ENCODE peak calls at places on chromosomes 6 and 20, in ten cellular contexts. One of them, this sample, is unnamed.

GRCh38 chr6:31114970-31115849 is 610 bp downstream of the PSORS1C1 start:
- DNase-seq in epithelial cell of esophagus: peak; percentile 71
- DNase-seq in nucleus accumbens: no peak
- DNase-seq in pancreas: no peak
- DNase-seq in adrenal gland: no peak
- DNase-seq in lung microvascular endothelial cell: peak; percentile 78
- DNase-seq in skeletal muscle cell: no peak
- DNase-seq in NCI-H2081: no peak
- DNase-seq in Calu3: peak; percentile 73
- DNase-seq in activated T-helper 9 cell treated with anti-CD3 and anti-CD28 coated beads, Interleukin-2, amount 50 U/mL, for 16 hours: no peak
- DNase-seq in this sample: no peak

GRCh38 chr20:37473249-37474000 is 47.6 kb upstream of the NNAT start:
- DNase-seq in epithelial cell of esophagus: no peak
- DNase-seq in nucleus accumbens: no peak
- DNase-seq in pancreas: no peak
- DNase-seq in adrenal gland: no peak
- DNase-seq in lung microvascular endothelial cell: no peak
- DNase-seq in skeletal muscle cell: no peak
- DNase-seq in NCI-H2081: no peak
- DNase-seq in Calu3: no peak
- DNase-seq in activated T-helper 9 cell treated with anti-CD3 and anti-CD28 coated beads, Interleukin-2, amount 50 U/mL, for 16 hours: no peak
- DNase-seq in this sample: no peak

GRCh38 chr6:66128238-66128637 is 421.2 kb upstream of the EYS start:
- DNase-seq in epithelial cell of esophagus: no peak
- DNase-seq in nucleus accumbens: no peak
- DNase-seq in pancreas: no peak
- DNase-seq in adrenal gland: no peak
- DNase-seq in lung microvascular endothelial cell: no peak
- DNase-seq in skeletal muscle cell: no peak
- DNase-seq in NCI-H2081: peak; percentile 41
- DNase-seq in Calu3: no peak
- DNase-seq in activated T-helper 9 cell treated with anti-CD3 and anti-CD28 coated beads, Interleukin-2, amount 50 U/mL, for 16 hours: no peak
- DNase-seq in this sample: no peak

GRCh38 chr6:89818977-89819335 is 638 bp downstream of the MDN1 start:
- DNase-seq in epithelial cell of esophagus: peak; percentile 68
- DNase-seq in nucleus accumbens: no peak
- DNase-seq in pancreas: no peak
- DNase-seq in adrenal gland: peak; percentile 43
- DNase-seq in lung microvascular endothelial cell: peak; percentile 40
- DNase-seq in skeletal muscle cell: no peak
- DNase-seq in NCI-H2081: no peak
- DNase-seq in Calu3: no peak
- DNase-seq in activated T-helper 9 cell treated with anti-CD3 and anti-CD28 coated beads, Interleukin-2, amount 50 U/mL, for 16 hours: no peak
- DNase-seq in this sample: peak; percentile 41

GRCh38 chr6:136846046-136846445 is 23.7 kb downstream of the PEX7 start:
- DNase-seq in epithelial cell of esophagus: peak; percentile 75
- DNase-seq in nucleus accumbens: no peak
- DNase-seq in pancreas: peak; percentile 27
- DNase-seq in adrenal gland: peak; percentile 66
- DNase-seq in lung microvascular endothelial cell: peak; percentile 73
- DNase-seq in skeletal muscle cell: peak; percentile 25
- DNase-seq in NCI-H2081: peak; percentile 54
- DNase-seq in Calu3: peak; percentile 21
- DNase-seq in activated T-helper 9 cell treated with anti-CD3 and anti-CD28 coated beads, Interleukin-2, amount 50 U/mL, for 16 hours: no peak
- DNase-seq in this sample: no peak

GRCh38 chr20:13567663-13568062 is 71.1 kb downstream of the TASP1 start:
- DNase-seq in epithelial cell of esophagus: no peak
- DNase-seq in nucleus accumbens: no peak
- DNase-seq in pancreas: no peak
- DNase-seq in adrenal gland: no peak
- DNase-seq in lung microvascular endothelial cell: no peak
- DNase-seq in skeletal muscle cell: no peak
- DNase-seq in NCI-H2081: no peak
- DNase-seq in Calu3: no peak
- DNase-seq in activated T-helper 9 cell treated with anti-CD3 and anti-CD28 coated beads, Interleukin-2, amount 50 U/mL, for 16 hours: no peak
- DNase-seq in this sample: no peak

GRCh38 chr6:149933036-149933435 is 8.8 kb upstream of the ULBP2 start:
- DNase-seq in epithelial cell of esophagus: no peak
- DNase-seq in nucleus accumbens: no peak
- DNase-seq in pancreas: no peak
- DNase-seq in adrenal gland: no peak
- DNase-seq in lung microvascular endothelial cell: no peak
- DNase-seq in skeletal muscle cell: no peak
- DNase-seq in NCI-H2081: no peak
- DNase-seq in Calu3: no peak
- DNase-seq in activated T-helper 9 cell treated with anti-CD3 and anti-CD28 coated beads, Interleukin-2, amount 50 U/mL, for 16 hours: no peak
- DNase-seq in this sample: no peak

GRCh38 chr20:57993738-57994431 is 234.6 kb downstream of the ANKRD60 start:
- DNase-seq in epithelial cell of esophagus: no peak
- DNase-seq in nucleus accumbens: no peak
- DNase-seq in pancreas: no peak
- DNase-seq in adrenal gland: no peak
- DNase-seq in lung microvascular endothelial cell: no peak
- DNase-seq in skeletal muscle cell: no peak
- DNase-seq in NCI-H2081: peak; percentile 40
- DNase-seq in Calu3: no peak
- DNase-seq in activated T-helper 9 cell treated with anti-CD3 and anti-CD28 coated beads, Interleukin-2, amount 50 U/mL, for 16 hours: no peak
- DNase-seq in this sample: no peak

GRCh38 chr6:215335-216034 is 76.8 kb upstream of the DUSP22 start:
- DNase-seq in epithelial cell of esophagus: peak; percentile 80
- DNase-seq in nucleus accumbens: no peak
- DNase-seq in pancreas: no peak
- DNase-seq in adrenal gland: no peak
- DNase-seq in lung microvascular endothelial cell: peak; percentile 70
- DNase-seq in skeletal muscle cell: no peak
- DNase-seq in NCI-H2081: no peak
- DNase-seq in Calu3: peak; percentile 34
- DNase-seq in activated T-helper 9 cell treated with anti-CD3 and anti-CD28 coated beads, Interleukin-2, amount 50 U/mL, for 16 hours: peak; percentile 55
- DNase-seq in this sample: no peak

GRCh38 chr6:112931835-112932234 is 584.7 kb downstream of the RFPL4B start:
- DNase-seq in epithelial cell of esophagus: no peak
- DNase-seq in nucleus accumbens: no peak
- DNase-seq in pancreas: no peak
- DNase-seq in adrenal gland: no peak
- DNase-seq in lung microvascular endothelial cell: peak; percentile 82
- DNase-seq in skeletal muscle cell: peak; percentile 39
- DNase-seq in NCI-H2081: no peak
- DNase-seq in Calu3: no peak
- DNase-seq in activated T-helper 9 cell treated with anti-CD3 and anti-CD28 coated beads, Interleukin-2, amount 50 U/mL, for 16 hours: no peak
- DNase-seq in this sample: no peak

GRCh38 chr6:20740088-20740487 is 205.8 kb downstream of the CDKAL1 start:
- DNase-seq in epithelial cell of esophagus: no peak
- DNase-seq in nucleus accumbens: no peak
- DNase-seq in pancreas: no peak
- DNase-seq in adrenal gland: no peak
- DNase-seq in lung microvascular endothelial cell: no peak
- DNase-seq in skeletal muscle cell: no peak
- DNase-seq in NCI-H2081: no peak
- DNase-seq in Calu3: no peak
- DNase-seq in activated T-helper 9 cell treated with anti-CD3 and anti-CD28 coated beads, Interleukin-2, amount 50 U/mL, for 16 hours: no peak
- DNase-seq in this sample: no peak

GRCh38 chr6:37449984-37450383 is 17.0 kb downstream of the CMTR1 start:
- DNase-seq in epithelial cell of esophagus: no peak
- DNase-seq in nucleus accumbens: no peak
- DNase-seq in pancreas: no peak
- DNase-seq in adrenal gland: no peak
- DNase-seq in lung microvascular endothelial cell: no peak
- DNase-seq in skeletal muscle cell: no peak
- DNase-seq in NCI-H2081: no peak
- DNase-seq in Calu3: no peak
- DNase-seq in activated T-helper 9 cell treated with anti-CD3 and anti-CD28 coated beads, Interleukin-2, amount 50 U/mL, for 16 hours: no peak
- DNase-seq in this sample: no peak